ENCODE peak calls at places on chromosomes 4 and X, in six cellular contexts. S, I, H, W, L and M are unnamed samples.

GRCh38 chrX:38768079-38768478 is 33.2 kb upstream of the MID1IP1 start:
- DNase-seq in S (no peak), I (no peak), H (peak), W (peak), L (no peak), M (peak)

GRCh38 chr4:32172086-32172485 is 1451.9 kb downstream of the PCDH7 start:
- DNase-seq in S (no peak), I (no peak), H (no peak), W (peak), L (no peak), M (no peak)

GRCh38 chrX:19280636-19281035 is 63.1 kb upstream of the PDHA1 start:
- DNase-seq in S (no peak), I (no peak), H (no peak), W (no peak), L (no peak), M (no peak)

GRCh38 chrX:139844163-139844562 is 88.7 kb downstream of the ATP11C start:
- DNase-seq in S (no peak), I (no peak), H (no peak), W (peak), L (no peak), M (no peak)

GRCh38 chr4:171186700-171187099 is 626.5 kb upstream of the GALNTL6 start:
- DNase-seq in S (no peak), I (no peak), H (no peak), W (no peak), L (no peak), M (no peak)

GRCh38 chr4:15792974-15793373 is 14.8 kb downstream of the CD38 start:
- DNase-seq in S (no peak), I (no peak), H (no peak), W (no peak), L (no peak), M (no peak)

GRCh38 chr4:1612278-1613098 is 71.6 kb downstream of the FAM53A start:
- DNase-seq in S (no peak), I (no peak), H (no peak), W (no peak), L (no peak), M (no peak)

GRCh38 chrX:9195199-9195880 is 161.4 kb upstream of the FAM9B start:
- DNase-seq in S (no peak), I (no peak), H (no peak), W (no peak), L (no peak), M (peak)

GRCh38 chrX:50827996-50828395 is 14.0 kb upstream of the SHROOM4 start:
- DNase-seq in S (no peak), I (no peak), H (no peak), W (peak), L (no peak), M (no peak)

GRCh38 chr4:108029321-108029720 is 39.6 kb downstream of the HADH start:
- DNase-seq in S (no peak), I (no peak), H (no peak), W (no peak), L (peak), M (no peak)

GRCh38 chrX:122113376-122113775 is 1066.0 kb downstream of the GLUD2 start:
- DNase-seq in S (no peak), I (no peak), H (no peak), W (no peak), L (no peak), M (no peak)

GRCh38 chr4:68368566-68369473 is 18.9 kb upstream of the YTHDC1 start:
- DNase-seq in S (peak), I (no peak), H (no peak), W (peak), L (no peak), M (no peak)

GRCh38 chr4:181952478-181952877 is 290.7 kb upstream of the TENM3 start:
- DNase-seq in S (peak), I (no peak), H (no peak), W (peak), L (no peak), M (no peak)

GRCh38 chrX:49276671-49277519 is 7.3 kb downstream of the PPP1R3F start:
- DNase-seq in S (no peak), I (no peak), H (no peak), W (no peak), L (no peak), M (peak)

GRCh38 chrX:154460326-154460725 is 2.2 kb downstream of the PLXNA3 start:
- DNase-seq in S (no peak), I (no peak), H (peak), W (no peak), L (no peak), M (no peak)

GRCh38 chr4:966266-967112 is 6.9 kb downstream of the DGKQ start:
- DNase-seq in S (no peak), I (no peak), H (no peak), W (no peak), L (no peak), M (no peak)

GRCh38 chr4:102514298-102514964 is 13.3 kb downstream of the NFKB1 start:
- DNase-seq in S (no peak), I (no peak), H (no peak), W (no peak), L (no peak), M (no peak)

GRCh38 chr4:86326399-86326798 is 33.5 kb downstream of the MAPK10 start:
- DNase-seq in S (no peak), I (no peak), H (no peak), W (no peak), L (no peak), M (no peak)

GRCh38 chr4:156475322-156475721 is 496.3 kb downstream of the PDGFC start:
- DNase-seq in S (peak), I (no peak), H (peak), W (peak), L (no peak), M (no peak)

GRCh38 chr4:49063670-49064069 is 77.6 kb downstream of the CWH43 start:
- DNase-seq in S (no peak), I (no peak), H (no peak), W (no peak), L (no peak), M (no peak)